ENCODE peak calls at places on chromosomes 13 and 19, in six cellular contexts. One of them, this sample, is unnamed.

GRCh38 chr13:40993119-40993518 is 26.0 kb downstream of the ELF1 start:
- DNase-seq in kidney epithelial cell: no peak
- DNase-seq in activated naive CD8-positive, alpha-beta T cell treated with anti-CD3 and anti-CD28 coated beads for 36 hours: no peak
- DNase-seq in Karpas-422: no peak
- DNase-seq in nephron progenitor cell: no peak
- DNase-seq in endothelial cell: peak
- DNase-seq in this sample: no peak

GRCh38 chr19:10514211-10515145 is 2.8 kb downstream of the S1PR5 start:
- DNase-seq in kidney epithelial cell: no peak
- DNase-seq in activated naive CD8-positive, alpha-beta T cell treated with anti-CD3 and anti-CD28 coated beads for 36 hours: peak
- DNase-seq in Karpas-422: peak
- DNase-seq in nephron progenitor cell: no peak
- DNase-seq in endothelial cell: peak
- DNase-seq in this sample: peak

GRCh38 chr19:28586501-28586900 is 626.5 kb downstream of the UQCRFS1 start:
- DNase-seq in kidney epithelial cell: no peak
- DNase-seq in activated naive CD8-positive, alpha-beta T cell treated with anti-CD3 and anti-CD28 coated beads for 36 hours: no peak
- DNase-seq in Karpas-422: peak
- DNase-seq in nephron progenitor cell: no peak
- DNase-seq in endothelial cell: no peak
- DNase-seq in this sample: no peak

GRCh38 chr19:40279120-40279551 is 6.0 kb downstream of the AKT2 start:
- DNase-seq in kidney epithelial cell: no peak
- DNase-seq in activated naive CD8-positive, alpha-beta T cell treated with anti-CD3 and anti-CD28 coated beads for 36 hours: no peak
- DNase-seq in Karpas-422: no peak
- DNase-seq in nephron progenitor cell: no peak
- DNase-seq in endothelial cell: no peak
- DNase-seq in this sample: no peak

GRCh38 chr13:107835339-107836018 is 379.9 kb downstream of the LIG4 start:
- DNase-seq in kidney epithelial cell: peak
- DNase-seq in activated naive CD8-positive, alpha-beta T cell treated with anti-CD3 and anti-CD28 coated beads for 36 hours: no peak
- DNase-seq in Karpas-422: no peak
- DNase-seq in nephron progenitor cell: no peak
- DNase-seq in endothelial cell: no peak
- DNase-seq in this sample: no peak

GRCh38 chr13:50713849-50714248 is 129.6 kb downstream of the DLEU7 start:
- DNase-seq in kidney epithelial cell: peak
- DNase-seq in activated naive CD8-positive, alpha-beta T cell treated with anti-CD3 and anti-CD28 coated beads for 36 hours: peak
- DNase-seq in Karpas-422: no peak
- DNase-seq in nephron progenitor cell: no peak
- DNase-seq in endothelial cell: no peak
- DNase-seq in this sample: peak

GRCh38 chr13:77985866-77986636 is 67.4 kb upstream of the EDNRB start:
- DNase-seq in kidney epithelial cell: no peak
- DNase-seq in activated naive CD8-positive, alpha-beta T cell treated with anti-CD3 and anti-CD28 coated beads for 36 hours: no peak
- DNase-seq in Karpas-422: no peak
- DNase-seq in nephron progenitor cell: no peak
- DNase-seq in endothelial cell: no peak
- DNase-seq in this sample: no peak

GRCh38 chr13:42328672-42329071 is 56.7 kb downstream of the AKAP11 start:
- DNase-seq in kidney epithelial cell: no peak
- DNase-seq in activated naive CD8-positive, alpha-beta T cell treated with anti-CD3 and anti-CD28 coated beads for 36 hours: peak
- DNase-seq in Karpas-422: no peak
- DNase-seq in nephron progenitor cell: no peak
- DNase-seq in endothelial cell: no peak
- DNase-seq in this sample: no peak

GRCh38 chr13:99968521-99969367 is 2.8 kb downstream of the ZIC5 start:
- DNase-seq in kidney epithelial cell: no peak
- DNase-seq in activated naive CD8-positive, alpha-beta T cell treated with anti-CD3 and anti-CD28 coated beads for 36 hours: no peak
- DNase-seq in Karpas-422: no peak
- DNase-seq in nephron progenitor cell: peak
- DNase-seq in endothelial cell: peak
- DNase-seq in this sample: no peak

GRCh38 chr13:73034901-73035300 is 23.9 kb upstream of the KLF5 start:
- DNase-seq in kidney epithelial cell: no peak
- DNase-seq in activated naive CD8-positive, alpha-beta T cell treated with anti-CD3 and anti-CD28 coated beads for 36 hours: no peak
- DNase-seq in Karpas-422: no peak
- DNase-seq in nephron progenitor cell: no peak
- DNase-seq in endothelial cell: no peak
- DNase-seq in this sample: no peak

GRCh38 chr19:41936416-41936850 is 8.2 kb upstream of the ERFL start:
- DNase-seq in kidney epithelial cell: no peak
- DNase-seq in activated naive CD8-positive, alpha-beta T cell treated with anti-CD3 and anti-CD28 coated beads for 36 hours: no peak
- DNase-seq in Karpas-422: no peak
- DNase-seq in nephron progenitor cell: no peak
- DNase-seq in endothelial cell: no peak
- DNase-seq in this sample: no peak

GRCh38 chr13:105598551-105598950 is 936.9 kb downstream of the EFNB2 start:
- DNase-seq in kidney epithelial cell: peak
- DNase-seq in activated naive CD8-positive, alpha-beta T cell treated with anti-CD3 and anti-CD28 coated beads for 36 hours: no peak
- DNase-seq in Karpas-422: no peak
- DNase-seq in nephron progenitor cell: no peak
- DNase-seq in endothelial cell: no peak
- DNase-seq in this sample: no peak

GRCh38 chr13:78762825-78763224 is 103.9 kb upstream of the OBI1 start:
- DNase-seq in kidney epithelial cell: no peak
- DNase-seq in activated naive CD8-positive, alpha-beta T cell treated with anti-CD3 and anti-CD28 coated beads for 36 hours: no peak
- DNase-seq in Karpas-422: no peak
- DNase-seq in nephron progenitor cell: no peak
- DNase-seq in endothelial cell: no peak
- DNase-seq in this sample: no peak

GRCh38 chr13:70784590-70784989 is 676.3 kb upstream of the KLHL1 start:
- DNase-seq in kidney epithelial cell: no peak
- DNase-seq in activated naive CD8-positive, alpha-beta T cell treated with anti-CD3 and anti-CD28 coated beads for 36 hours: no peak
- DNase-seq in Karpas-422: no peak
- DNase-seq in nephron progenitor cell: no peak
- DNase-seq in endothelial cell: no peak
- DNase-seq in this sample: no peak